ENCODE peak calls at places on chromosomes 2 and 18, in five cellular contexts. One of them, this sample, is unnamed. For H3K9me3, the result is how much of the 10 kb centered on the place peaks cover.

GRCh38 chr2:199602271-199602895 is 144.6 kb upstream of the SATB2 start:
- DNase-seq in cardiac muscle cell: no peak
- DNase-seq in HCT116: peak
- DNase-seq in PC-3: peak
- DNase-seq in mammary epithelial cell: no peak
- DNase-seq in this sample: peak

GRCh38 chr2:42936632-42936996 is 144.2 kb upstream of the HAAO start:
- DNase-seq in mammary epithelial cell: no peak
- DNase-seq in PC-3: no peak
- DNase-seq in cardiac muscle cell: no peak
- DNase-seq in HCT116: no peak
- DNase-seq in this sample: no peak

GRCh38 chr2:103739216-103739615 is 977.4 kb downstream of the TMEM182 start:
- DNase-seq in mammary epithelial cell: no peak
- DNase-seq in cardiac muscle cell: no peak
- DNase-seq in PC-3: no peak
- DNase-seq in HCT116: no peak
- DNase-seq in this sample: peak

GRCh38 chr2:64114063-64114911 is 29.9 kb downstream of the PELI1 start:
- DNase-seq in PC-3: peak
- DNase-seq in HCT116: no peak
- DNase-seq in mammary epithelial cell: peak
- DNase-seq in cardiac muscle cell: no peak
- DNase-seq in this sample: peak

GRCh38 chr2:69483696-69484095 is 46.5 kb upstream of the NFU1 start:
- DNase-seq in HCT116: no peak
- DNase-seq in mammary epithelial cell: no peak
- DNase-seq in cardiac muscle cell: no peak
- DNase-seq in PC-3: peak
- DNase-seq in this sample: no peak

GRCh38 chr2:138919336-138919735 is 139.1 kb upstream of the NXPH2 start:
- DNase-seq in PC-3: no peak
- DNase-seq in mammary epithelial cell: no peak
- DNase-seq in HCT116: no peak
- DNase-seq in cardiac muscle cell: no peak
- DNase-seq in this sample: no peak

GRCh38 chr2:10144771-10145518 is 22.4 kb downstream of the RRM2 start:
- DNase-seq in cardiac muscle cell: no peak
- DNase-seq in PC-3: no peak
- DNase-seq in mammary epithelial cell: peak
- DNase-seq in HCT116: no peak
- DNase-seq in this sample: no peak

GRCh38 chr2:149329068-149329467 is 1.3 kb upstream of the LYPD6 start:
- DNase-seq in mammary epithelial cell: no peak
- DNase-seq in PC-3: peak
- DNase-seq in cardiac muscle cell: no peak
- DNase-seq in HCT116: peak
- DNase-seq in this sample: no peak

GRCh38 chr2:230879271-230879882 is 14.6 kb downstream of the ITM2C start:
- DNase-seq in cardiac muscle cell: no peak
- DNase-seq in HCT116: no peak
- DNase-seq in mammary epithelial cell: no peak
- DNase-seq in PC-3: no peak
- DNase-seq in this sample: no peak

GRCh38 chr2:55224761-55225261 is 7.3 kb downstream of the CLHC1 start:
- DNase-seq in cardiac muscle cell: no peak
- DNase-seq in PC-3: no peak
- DNase-seq in mammary epithelial cell: no peak
- DNase-seq in HCT116: no peak
- DNase-seq in this sample: no peak

GRCh38 chr2:112153179-112153490 is 14.9 kb downstream of the FBLN7 start:
- DNase-seq in mammary epithelial cell: no peak
- DNase-seq in PC-3: no peak
- DNase-seq in cardiac muscle cell: no peak
- DNase-seq in HCT116: no peak
- DNase-seq in this sample: peak

GRCh38 chr2:32417659-32418058 is 60.8 kb downstream of the BIRC6 start:
- DNase-seq in HCT116: no peak
- DNase-seq in cardiac muscle cell: no peak
- DNase-seq in mammary epithelial cell: no peak
- DNase-seq in PC-3: no peak
- DNase-seq in this sample: no peak

GRCh38 chr18:75324211-75324610 is 103.3 kb downstream of the SMIM21 start:
- DNase-seq in cardiac muscle cell: no peak
- DNase-seq in PC-3: no peak
- DNase-seq in HCT116: no peak
- DNase-seq in mammary epithelial cell: no peak
- DNase-seq in this sample: no peak

GRCh38 chr2:19648583-19648982 is 253.2 kb downstream of the TTC32 start:
- DNase-seq in cardiac muscle cell: no peak
- DNase-seq in HCT116: no peak
- DNase-seq in mammary epithelial cell: peak
- DNase-seq in PC-3: peak
- DNase-seq in this sample: peak

DNA sequence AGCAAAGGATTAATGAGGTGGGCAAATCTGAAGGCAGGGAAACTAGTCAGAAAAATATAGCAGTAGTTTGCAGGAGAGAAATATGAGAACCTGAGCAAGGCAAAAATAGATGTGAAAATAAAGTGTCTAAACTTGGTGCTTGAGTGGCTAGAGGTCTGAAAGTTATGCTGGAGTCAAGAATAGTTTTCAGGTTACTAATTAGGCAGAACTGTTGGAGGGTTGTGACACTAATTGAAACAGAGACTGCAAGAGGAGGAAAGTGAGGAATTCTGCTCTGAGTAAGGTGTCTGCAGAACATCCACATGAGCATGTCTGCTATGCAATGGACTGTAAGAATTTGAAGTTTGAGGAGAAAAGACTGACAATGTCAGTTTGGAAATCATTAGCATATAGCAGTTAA is 444.0 kb upstream of the LRRTM1 start:
- DNase-seq in HCT116: no peak
- DNase-seq in PC-3: no peak
- DNase-seq in mammary epithelial cell: no peak
- DNase-seq in cardiac muscle cell: no peak
- DNase-seq in this sample: no peak
- H3K9me3 ChIP-seq in HCT116: under half
- H3K9me3 ChIP-seq in PC-3: under half
- H3K9me3 ChIP-seq in mammary epithelial cell: under half
- H3K9me3 ChIP-seq in cardiac muscle cell: under half
- H3K9me3 ChIP-seq in this sample: under half

GRCh38 chr2:16250466-16250865 is 310.1 kb downstream of the MYCN start:
- DNase-seq in mammary epithelial cell: no peak
- DNase-seq in HCT116: no peak
- DNase-seq in PC-3: no peak
- DNase-seq in cardiac muscle cell: no peak
- DNase-seq in this sample: no peak
- H3K9me3 ChIP-seq in mammary epithelial cell: under half
- H3K9me3 ChIP-seq in HCT116: under half
- H3K9me3 ChIP-seq in PC-3: under half
- H3K9me3 ChIP-seq in cardiac muscle cell: under half
- H3K9me3 ChIP-seq in this sample: under half

GRCh38 chr2:188328419-188328818 is 36.7 kb downstream of the GULP1 start:
- DNase-seq in cardiac muscle cell: no peak
- DNase-seq in mammary epithelial cell: no peak
- DNase-seq in PC-3: no peak
- DNase-seq in HCT116: no peak
- DNase-seq in this sample: no peak

GRCh38 chr2:188324067-188324466 is 32.4 kb downstream of the GULP1 start:
- DNase-seq in HCT116: no peak
- DNase-seq in cardiac muscle cell: no peak
- DNase-seq in PC-3: peak
- DNase-seq in mammary epithelial cell: no peak
- DNase-seq in this sample: peak

GRCh38 chr2:188327518-188328205 is 36.0 kb downstream of the GULP1 start:
- DNase-seq in HCT116: no peak
- DNase-seq in PC-3: no peak
- DNase-seq in cardiac muscle cell: no peak
- DNase-seq in mammary epithelial cell: no peak
- DNase-seq in this sample: no peak

GRCh38 chr2:188326669-188327301 is 35.1 kb downstream of the GULP1 start:
- DNase-seq in mammary epithelial cell: no peak
- DNase-seq in HCT116: no peak
- DNase-seq in PC-3: no peak
- DNase-seq in cardiac muscle cell: peak
- DNase-seq in this sample: peak

GRCh38 chr2:188326290-188326668 is 34.6 kb downstream of the GULP1 start:
- DNase-seq in HCT116: no peak
- DNase-seq in mammary epithelial cell: no peak
- DNase-seq in PC-3: no peak
- DNase-seq in cardiac muscle cell: no peak
- DNase-seq in this sample: no peak
- H3K9me3 ChIP-seq in HCT116: under half
- H3K9me3 ChIP-seq in mammary epithelial cell: under half
- H3K9me3 ChIP-seq in PC-3: under half
- H3K9me3 ChIP-seq in cardiac muscle cell: under half
- H3K9me3 ChIP-seq in this sample: under half

GRCh38 chr18:72460210-72460680 is 83.9 kb downstream of the CBLN2 start:
- DNase-seq in mammary epithelial cell: no peak
- DNase-seq in PC-3: peak
- DNase-seq in cardiac muscle cell: no peak
- DNase-seq in HCT116: no peak
- DNase-seq in this sample: peak
- H3K9me3 ChIP-seq in mammary epithelial cell: under half
- H3K9me3 ChIP-seq in PC-3: under half
- H3K9me3 ChIP-seq in cardiac muscle cell: under half
- H3K9me3 ChIP-seq in HCT116: under half
- H3K9me3 ChIP-seq in this sample: under half

GRCh38 chr2:95220449-95220848 is 13.1 kb downstream of the ZNF892 start:
- DNase-seq in cardiac muscle cell: no peak
- DNase-seq in HCT116: no peak
- DNase-seq in mammary epithelial cell: no peak
- DNase-seq in PC-3: no peak
- DNase-seq in this sample: no peak
- H3K9me3 ChIP-seq in cardiac muscle cell: under half
- H3K9me3 ChIP-seq in HCT116: under half
- H3K9me3 ChIP-seq in mammary epithelial cell: half or more
- H3K9me3 ChIP-seq in PC-3: half or more
- H3K9me3 ChIP-seq in this sample: under half

GRCh38 chr2:119792907-119793312 is 33.2 kb downstream of the PTPN4 start:
- DNase-seq in HCT116: no peak
- DNase-seq in PC-3: no peak
- DNase-seq in mammary epithelial cell: no peak
- DNase-seq in cardiac muscle cell: no peak
- DNase-seq in this sample: no peak
- H3K9me3 ChIP-seq in HCT116: under half
- H3K9me3 ChIP-seq in PC-3: under half
- H3K9me3 ChIP-seq in mammary epithelial cell: under half
- H3K9me3 ChIP-seq in cardiac muscle cell: under half
- H3K9me3 ChIP-seq in this sample: under half

GRCh38 chr18:78327643-78328042 is 652.0 kb upstream of the SALL3 start:
- DNase-seq in cardiac muscle cell: no peak
- DNase-seq in mammary epithelial cell: no peak
- DNase-seq in PC-3: no peak
- DNase-seq in HCT116: no peak
- DNase-seq in this sample: no peak
- H3K9me3 ChIP-seq in cardiac muscle cell: under half
- H3K9me3 ChIP-seq in mammary epithelial cell: under half
- H3K9me3 ChIP-seq in PC-3: under half
- H3K9me3 ChIP-seq in HCT116: under half
- H3K9me3 ChIP-seq in this sample: under half

GRCh38 chr2:357811-358210 is 69.9 kb upstream of the ALKAL2 start:
- DNase-seq in HCT116: no peak
- DNase-seq in PC-3: no peak
- DNase-seq in mammary epithelial cell: no peak
- DNase-seq in cardiac muscle cell: no peak
- DNase-seq in this sample: no peak

GRCh38 chr2:355773-356172 is 67.9 kb upstream of the ALKAL2 start:
- DNase-seq in HCT116: no peak
- DNase-seq in cardiac muscle cell: no peak
- DNase-seq in PC-3: no peak
- DNase-seq in mammary epithelial cell: no peak
- DNase-seq in this sample: no peak

GRCh38 chr2:360124-360523 is 72.2 kb upstream of the ALKAL2 start:
- DNase-seq in HCT116: no peak
- DNase-seq in mammary epithelial cell: no peak
- DNase-seq in PC-3: no peak
- DNase-seq in cardiac muscle cell: no peak
- DNase-seq in this sample: no peak

GRCh38 chr2:362924-363323 is 75.0 kb upstream of the ALKAL2 start:
- DNase-seq in PC-3: no peak
- DNase-seq in mammary epithelial cell: no peak
- DNase-seq in cardiac muscle cell: no peak
- DNase-seq in HCT116: no peak
- DNase-seq in this sample: no peak

GRCh38 chr2:359047-359446 is 71.2 kb upstream of the ALKAL2 start:
- DNase-seq in PC-3: no peak
- DNase-seq in HCT116: no peak
- DNase-seq in cardiac muscle cell: no peak
- DNase-seq in mammary epithelial cell: no peak
- DNase-seq in this sample: no peak
- H3K9me3 ChIP-seq in PC-3: under half
- H3K9me3 ChIP-seq in HCT116: under half
- H3K9me3 ChIP-seq in cardiac muscle cell: under half
- H3K9me3 ChIP-seq in mammary epithelial cell: under half
- H3K9me3 ChIP-seq in this sample: under half

GRCh38 chr2:182509-183122 is 81.2 kb downstream of the SH3YL1 start:
- DNase-seq in mammary epithelial cell: no peak
- DNase-seq in HCT116: peak
- DNase-seq in cardiac muscle cell: no peak
- DNase-seq in PC-3: peak
- DNase-seq in this sample: no peak
- H3K9me3 ChIP-seq in mammary epithelial cell: under half
- H3K9me3 ChIP-seq in HCT116: under half
- H3K9me3 ChIP-seq in cardiac muscle cell: under half
- H3K9me3 ChIP-seq in PC-3: under half
- H3K9me3 ChIP-seq in this sample: under half

This sample was measured in fibroblast of lung.